ENCODE peak calls at places on chromosome 9, in seven cellular contexts. L is CD4-positive, alpha-beta memory T cell; C is ovary; Y is upper lobe of right lung; D is PC-9; A is thyroid gland; E is GM23338. F is an unnamed sample.

GRCh38 chr9:87667164-87667738 is 58.7 kb upstream of the CTSL start:
- DNase-seq in L (no peak), C (no peak), A (no peak), Y (no peak), E (peak; percentile 79), D (no peak), F (no peak)

GRCh38 chr9:85900504-85901201 is 40.3 kb upstream of the NAA35 start:
- DNase-seq in Y (no peak), L (peak; percentile 19), A (no peak), D (no peak), E (peak; percentile 79), C (no peak), F (peak; percentile 15)

GRCh38 chr9:29556317-29556716 is 1983.0 kb upstream of the C9orf72 start:
- DNase-seq in D (no peak), Y (no peak), E (no peak), A (no peak), L (no peak), C (no peak), F (no peak)

GRCh38 chr9:69877852-69878507 is 57.4 kb downstream of the CFAP95 start:
- DNase-seq in E (peak; percentile 77), C (no peak), A (no peak), D (peak; percentile 37), Y (no peak), L (peak; percentile 0), F (no peak)

GRCh38 chr9:12737871-12738270 is 36.9 kb upstream of the LURAP1L start:
- DNase-seq in C (no peak), Y (no peak), A (no peak), L (no peak), E (no peak), D (no peak), F (no peak)

GRCh38 chr9:33455952-33456351 is 8.6 kb upstream of the AQP3 start:
- DNase-seq in D (no peak), L (no peak), Y (no peak), A (no peak), C (no peak), E (no peak), F (no peak)

GRCh38 chr9:38068616-38068865 is 486 bp downstream of the SHB start:
- DNase-seq in A (peak; percentile 51), C (no peak), Y (no peak), E (peak; percentile 51), D (no peak), L (peak; percentile 36), F (no peak)

GRCh38 chr9:121271368-121272351 is 3.7 kb downstream of the GSN start:
- DNase-seq in L (no peak), Y (peak; percentile 70), E (no peak), A (no peak), C (no peak), D (no peak), F (peak; percentile 70)

GRCh38 chr9:112970939-112971338 is 41.1 kb downstream of the ZNF883 start:
- DNase-seq in A (no peak), C (no peak), E (peak; percentile 38), L (no peak), Y (no peak), D (no peak), F (no peak)

GRCh38 chr9:91777437-91777836 is 172.6 kb downstream of the ROR2 start:
- DNase-seq in Y (no peak), A (no peak), C (no peak), L (no peak), E (no peak), D (no peak), F (no peak)

GRCh38 chr9:27888661-27889295 is 315.5 kb upstream of the C9orf72 start:
- DNase-seq in C (no peak), L (no peak), D (no peak), E (peak; percentile 67), A (peak; percentile 22), Y (peak; percentile 67), F (peak; percentile 33)

GRCh38 chr9:135718616-135719015 is 16.6 kb downstream of the KCNT1 start:
- DNase-seq in Y (peak; percentile 70), E (no peak), D (no peak), L (no peak), C (peak; percentile 52), A (no peak), F (no peak)

GRCh38 chr9:75993434-75993833 is 103.0 kb downstream of the PCSK5 start:
- DNase-seq in E (no peak), L (no peak), C (no peak), A (no peak), Y (no peak), D (peak; percentile 43), F (no peak)

GRCh38 chr9:114287001-114287762 is 35.7 kb upstream of the ORM1 start:
- DNase-seq in Y (peak; percentile 43), D (no peak), E (no peak), C (peak; percentile 37), A (no peak), L (no peak), F (peak; percentile 33)

GRCh38 chr9:28270156-28270555 is 696.9 kb upstream of the C9orf72 start:
- DNase-seq in Y (no peak), A (no peak), L (no peak), E (no peak), D (no peak), C (no peak), F (no peak)

GRCh38 chr9:89491688-89492087 is 6.2 kb downstream of the SEMA4D start:
- DNase-seq in L (no peak), E (no peak), A (no peak), C (no peak), Y (no peak), D (no peak), F (no peak)

GRCh38 chr9:35661756-35662350 is 3.1 kb downstream of the ARHGEF39 start:
- DNase-seq in L (peak; percentile 64), C (no peak), E (no peak), Y (no peak), A (no peak), D (no peak), F (no peak)

GRCh38 chr9:114034663-114035062 is 43.4 kb downstream of the AMBP start:
- DNase-seq in Y (no peak), A (no peak), D (no peak), C (no peak), L (no peak), E (no peak), F (no peak)

GRCh38 chr9:20312732-20313131 is 309.6 kb downstream of the MLLT3 start:
- DNase-seq in E (no peak), A (no peak), C (no peak), Y (no peak), L (no peak), D (no peak), F (no peak)

GRCh38 chr9:13568446-13568845 is 289.0 kb upstream of the MPDZ start:
- DNase-seq in E (no peak), Y (no peak), L (no peak), A (peak; percentile 16), C (no peak), D (no peak), F (peak; percentile 35)

DNA sequence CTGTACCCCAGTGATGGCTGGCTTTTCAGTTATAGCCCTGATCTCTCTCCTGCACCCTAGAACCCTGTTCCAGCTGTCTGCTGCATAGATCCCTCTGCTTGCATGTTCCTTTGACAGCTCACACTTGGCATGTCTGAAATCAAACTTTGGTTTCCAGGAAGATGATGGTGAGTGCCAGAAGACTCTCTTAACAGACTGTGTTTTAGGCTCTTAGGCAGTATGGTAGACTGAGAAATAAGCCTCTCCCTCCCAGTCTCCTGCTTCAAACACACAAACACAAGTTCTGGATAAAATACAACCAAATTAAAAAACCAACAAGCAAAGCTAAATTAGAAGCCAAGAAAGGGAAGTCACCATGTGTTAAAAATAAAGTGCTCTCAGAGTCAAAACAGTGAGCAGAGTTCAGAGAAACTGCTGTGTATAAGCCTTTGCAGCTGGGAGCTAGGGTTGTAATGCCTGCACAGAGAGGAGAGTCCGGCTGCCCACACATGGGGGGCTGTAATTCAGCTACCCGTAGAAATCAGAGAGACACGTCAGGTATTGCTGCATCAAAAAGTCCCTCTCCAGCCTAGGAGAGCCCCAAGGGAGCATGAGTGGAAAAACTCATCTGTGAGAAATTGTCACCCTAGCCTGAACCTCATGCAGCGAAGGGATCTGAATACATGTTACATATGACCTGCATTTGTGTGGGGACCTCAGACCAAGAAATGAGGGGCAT is 62.6 kb downstream of the ANGPTL2 start:
- DNase-seq in C (no peak), D (no peak), Y (no peak), E (no peak), L (no peak), A (no peak), F (no peak)
- H3K27ac ChIP-seq in C (no peak overlapping the region), D (no peak overlapping the region), Y (no peak overlapping the region), E (no peak overlapping the region), L (no peak overlapping the region), A (no peak overlapping the region), F (no peak overlapping the region)

GRCh38 chr9:123678038-123678877 is 251.7 kb downstream of the DENND1A start:
- DNase-seq in L (no peak), C (no peak), E (no peak), A (no peak), Y (no peak), D (no peak), F (no peak)

GRCh38 chr9:123680382-123680781 is 249.5 kb downstream of the DENND1A start:
- DNase-seq in A (no peak), L (no peak), Y (no peak), C (no peak), D (no peak), E (no peak), F (no peak)

GRCh38 chr9:123678878-123679329 is 251.0 kb downstream of the DENND1A start:
- DNase-seq in L (no peak), Y (no peak), E (no peak), A (no peak), D (no peak), C (no peak), F (no peak)

GRCh38 chr9:123682746-123683145 is 247.2 kb downstream of the DENND1A start:
- DNase-seq in L (no peak), E (no peak), C (no peak), Y (no peak), D (no peak), A (no peak), F (no peak)

DNA sequence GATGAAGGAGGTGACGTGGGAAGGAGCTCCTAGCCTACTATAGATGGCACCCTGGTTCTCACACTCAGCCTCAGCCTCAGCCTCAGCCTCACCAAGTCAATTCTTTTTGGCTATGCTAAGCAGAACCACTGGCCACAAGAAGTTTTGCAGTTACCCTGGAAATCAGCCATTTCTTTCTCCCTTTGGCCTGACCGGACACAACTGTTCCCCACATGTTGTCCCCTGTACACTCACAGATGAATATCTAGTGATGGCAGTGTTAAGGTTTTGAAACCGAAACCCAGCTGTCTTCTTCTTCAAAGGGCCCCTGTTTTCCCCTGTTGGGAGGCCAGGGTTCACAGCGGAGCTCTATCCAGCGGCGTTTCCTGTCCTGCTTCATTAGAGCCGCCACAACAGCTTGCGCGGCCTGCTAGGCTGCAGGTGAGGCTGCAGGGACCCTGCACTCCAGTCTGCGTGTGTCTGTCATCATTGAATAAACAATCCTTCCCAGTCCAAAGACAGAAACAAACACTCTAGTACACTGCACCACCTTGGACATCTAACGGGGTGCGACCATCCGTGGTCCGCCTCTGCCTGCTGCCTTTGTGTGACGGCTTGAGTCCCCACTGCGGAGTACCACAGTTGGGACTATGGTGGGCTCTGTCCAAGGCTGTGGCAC is 250.5 kb downstream of the DENND1A start:
- DNase-seq in C (no peak), L (no peak), Y (no peak), A (peak; percentile 36), E (no peak), D (no peak), F (no peak)
- H3K4me3 ChIP-seq in C (no peak overlapping the region), L (no peak overlapping the region), Y (no peak overlapping the region), A (no peak overlapping the region), E (no peak overlapping the region), D (no peak overlapping the region), F (no peak overlapping the region)

GRCh38 chr9:116027096-116027495 is 126.5 kb upstream of the PAPPA start:
- DNase-seq in C (no peak), A (no peak), L (no peak), D (no peak), Y (no peak), E (peak; percentile 11), F (no peak)
- H3K27ac ChIP-seq in C (no peak overlapping the region), A (no peak overlapping the region), L (no peak overlapping the region), D (peak overlapping the region; percentile 32), Y (no peak overlapping the region), E (no peak overlapping the region), F (no peak overlapping the region)

GRCh38 chr9:78031271-78031825 is at the start of gene GNAQ:
- DNase-seq in C (peak; percentile 63), D (no peak), A (no peak), E (peak; percentile 59), Y (peak; percentile 78), L (no peak), F (peak; percentile 35)
- H3K4me3 ChIP-seq in C (peak within 1 kb of the TSS; percentile 75), D (peak within 1 kb of the TSS; percentile 94), A (peak within 1 kb of the TSS; percentile 91), E (peak within 1 kb of the TSS; percentile 83), Y (peak within 1 kb of the TSS; percentile 63), L (peak within 1 kb of the TSS; percentile 43), F (peak within 1 kb of the TSS; percentile 89)

F was measured in right cardiac atrium.